ENCODE peak calls at places on chromosomes 6 and 20, in four cellular contexts. F is NCI-H1694 treated with DMSO at 0.1 percent for 48 hours, Q is NCI-H510A, B is RPMI7951. G is an unnamed sample.

GRCh38 chr6:135499441-135500340 is 2.2 kb upstream of the AHI1 start:
- DNase-seq in F (no peak), Q (no peak), B (no peak), G (no peak)

GRCh38 chr6:21931641-21932335 is 338.2 kb downstream of the SOX4 start:
- DNase-seq in Q (no peak), B (peak), F (no peak), G (peak)

GRCh38 chr6:26223213-26223612 is 136.0 kb downstream of the HFE start:
- DNase-seq in Q (peak), F (peak), B (peak), G (no peak)

GRCh38 chr20:3646651-3647050 is 16.5 kb downstream of the GFRA4 start:
- DNase-seq in F (no peak), Q (no peak), B (no peak), G (no peak)

GRCh38 chr6:21003780-21004541 is 469.7 kb downstream of the CDKAL1 start:
- DNase-seq in F (peak), B (peak), Q (no peak), G (peak)

GRCh38 chr20:45011108-45011526 is 44.8 kb downstream of the STK4 start:
- DNase-seq in F (peak), Q (no peak), B (peak), G (peak)

GRCh38 chr6:73382462-73383113 is 12.0 kb upstream of the DDX43 start:
- DNase-seq in Q (no peak), F (no peak), B (peak), G (peak)

GRCh38 chr6:31068738-31069340 is 43.5 kb downstream of the C6orf15 start:
- DNase-seq in B (peak), Q (peak), F (peak), G (peak)

GRCh38 chr6:79949235-79949634 is 1.9 kb upstream of the ELOVL4 start:
- DNase-seq in B (peak), Q (peak), F (no peak), G (peak)

GRCh38 chr6:130776287-130776925 is 50.8 kb upstream of the SMLR1 start:
- DNase-seq in Q (no peak), F (no peak), B (peak), G (no peak)

GRCh38 chr6:5361371-5361770 is 100.1 kb downstream of the FARS2 start:
- DNase-seq in F (no peak), B (peak), Q (no peak), G (peak)

GRCh38 chr6:38573800-38574395 is 65.8 kb downstream of the BTBD9 start:
- DNase-seq in Q (no peak), B (no peak), F (no peak), G (no peak)

GRCh38 chr6:140590641-140591040 is 1216.2 kb upstream of the CITED2 start:
- DNase-seq in Q (no peak), F (no peak), B (no peak), G (peak)

GRCh38 chr6:39206250-39206721 is 23.0 kb downstream of the KCNK5 start:
- DNase-seq in Q (no peak), F (no peak), B (no peak), G (no peak)

GRCh38 chr20:33009214-33010132 is 2.0 kb downstream of the BPIFB2 start:
- DNase-seq in B (no peak), F (no peak), Q (no peak), G (no peak)

GRCh38 chr20:46681032-46681854 is 8.0 kb downstream of the TP53RK start:
- DNase-seq in F (peak), B (peak), Q (no peak), G (peak)

G was measured in fibroblast of mammary gland.